ENCODE peak calls at places on chromosomes 7 and 10, in seven cellular contexts. One of them, this sample, is unnamed.

GRCh38 chr10:5633166-5633565 is 33.2 kb downstream of the ASB13 start:
- DNase-seq in tibial nerve: no peak
- DNase-seq in gastrocnemius medialis: no peak
- DNase-seq in HFFc6: no peak
- DNase-seq in renal cortical epithelial cell: no peak
- DNase-seq in dermis microvascular lymphatic vessel endothelial cell: no peak
- DNase-seq in activated CD8-positive, alpha-beta T cell treated with anti-CD3 and anti-CD28 coated beads, Interleukin-2, amount 10 ng/mL, durations not matched to agents 7 days and 5 days: no peak
- DNase-seq in this sample: no peak

GRCh38 chr7:155879592-155879991 is 67.3 kb upstream of the SHH start:
- DNase-seq in gastrocnemius medialis: no peak
- DNase-seq in activated CD8-positive, alpha-beta T cell treated with anti-CD3 and anti-CD28 coated beads, Interleukin-2, amount 10 ng/mL, durations not matched to agents 7 days and 5 days: no peak
- DNase-seq in renal cortical epithelial cell: no peak
- DNase-seq in tibial nerve: no peak
- DNase-seq in dermis microvascular lymphatic vessel endothelial cell: no peak
- DNase-seq in HFFc6: no peak
- DNase-seq in this sample: no peak

GRCh38 chr10:78572565-78572964 is 496.2 kb upstream of the ZMIZ1 start:
- DNase-seq in HFFc6: no peak
- DNase-seq in renal cortical epithelial cell: no peak
- DNase-seq in tibial nerve: peak
- DNase-seq in dermis microvascular lymphatic vessel endothelial cell: no peak
- DNase-seq in activated CD8-positive, alpha-beta T cell treated with anti-CD3 and anti-CD28 coated beads, Interleukin-2, amount 10 ng/mL, durations not matched to agents 7 days and 5 days: no peak
- DNase-seq in gastrocnemius medialis: peak
- DNase-seq in this sample: no peak

GRCh38 chr7:101938115-101938514 is 120.7 kb downstream of the CUX1 start:
- DNase-seq in renal cortical epithelial cell: no peak
- DNase-seq in gastrocnemius medialis: peak
- DNase-seq in activated CD8-positive, alpha-beta T cell treated with anti-CD3 and anti-CD28 coated beads, Interleukin-2, amount 10 ng/mL, durations not matched to agents 7 days and 5 days: no peak
- DNase-seq in dermis microvascular lymphatic vessel endothelial cell: no peak
- DNase-seq in tibial nerve: no peak
- DNase-seq in HFFc6: no peak
- DNase-seq in this sample: no peak

GRCh38 chr10:75211007-75211735 is 575 bp downstream of the VDAC2 start:
- DNase-seq in tibial nerve: no peak
- DNase-seq in activated CD8-positive, alpha-beta T cell treated with anti-CD3 and anti-CD28 coated beads, Interleukin-2, amount 10 ng/mL, durations not matched to agents 7 days and 5 days: peak
- DNase-seq in renal cortical epithelial cell: peak
- DNase-seq in gastrocnemius medialis: peak
- DNase-seq in dermis microvascular lymphatic vessel endothelial cell: peak
- DNase-seq in HFFc6: peak
- DNase-seq in this sample: peak

GRCh38 chr10:5659702-5660528 is 6.5 kb downstream of the ASB13 start:
- DNase-seq in tibial nerve: no peak
- DNase-seq in activated CD8-positive, alpha-beta T cell treated with anti-CD3 and anti-CD28 coated beads, Interleukin-2, amount 10 ng/mL, durations not matched to agents 7 days and 5 days: peak
- DNase-seq in gastrocnemius medialis: peak
- DNase-seq in dermis microvascular lymphatic vessel endothelial cell: peak
- DNase-seq in HFFc6: peak
- DNase-seq in renal cortical epithelial cell: peak
- DNase-seq in this sample: no peak

GRCh38 chr7:25801214-25801613 is 350.8 kb upstream of the NFE2L3 start:
- DNase-seq in tibial nerve: no peak
- DNase-seq in HFFc6: no peak
- DNase-seq in dermis microvascular lymphatic vessel endothelial cell: no peak
- DNase-seq in gastrocnemius medialis: no peak
- DNase-seq in activated CD8-positive, alpha-beta T cell treated with anti-CD3 and anti-CD28 coated beads, Interleukin-2, amount 10 ng/mL, durations not matched to agents 7 days and 5 days: no peak
- DNase-seq in renal cortical epithelial cell: no peak
- DNase-seq in this sample: no peak

GRCh38 chr7:55618913-55619312 is 46.6 kb upstream of the VOPP1 start:
- DNase-seq in renal cortical epithelial cell: no peak
- DNase-seq in gastrocnemius medialis: no peak
- DNase-seq in dermis microvascular lymphatic vessel endothelial cell: no peak
- DNase-seq in tibial nerve: no peak
- DNase-seq in activated CD8-positive, alpha-beta T cell treated with anti-CD3 and anti-CD28 coated beads, Interleukin-2, amount 10 ng/mL, durations not matched to agents 7 days and 5 days: no peak
- DNase-seq in HFFc6: no peak
- DNase-seq in this sample: no peak

GRCh38 chr7:105487559-105488218 is 34.4 kb downstream of the PUS7 start:
- DNase-seq in dermis microvascular lymphatic vessel endothelial cell: peak
- DNase-seq in tibial nerve: no peak
- DNase-seq in renal cortical epithelial cell: peak
- DNase-seq in activated CD8-positive, alpha-beta T cell treated with anti-CD3 and anti-CD28 coated beads, Interleukin-2, amount 10 ng/mL, durations not matched to agents 7 days and 5 days: peak
- DNase-seq in HFFc6: peak
- DNase-seq in gastrocnemius medialis: no peak
- DNase-seq in this sample: peak

This sample was measured in amniotic stem cell.